ENCODE peak calls at places on chromosomes 7 and 10, in ten cellular contexts. I is transverse colon, R is HCT116, T is Peyer's patch, Z is NB4, V is GM12878, W is GM12891, J is adrenal gland, L is H54, Q is thyroid gland. N is an unnamed sample.

GRCh38 chr7:1468899-1469298 is 9.6 kb upstream of the MICALL2 start:
- DNase-seq in T (no peak), W (no peak), Z (no peak), J (no peak), I (no peak), L (no peak), Q (no peak), V (no peak), R (no peak), N (no peak)

GRCh38 chr7:23357190-23358093 is 58.3 kb downstream of the MALSU1 start:
- DNase-seq in J (no peak), R (peak; percentile 43), T (no peak), I (no peak), V (no peak), Z (peak; percentile 58), Q (no peak), W (no peak), L (peak; percentile 54), N (no peak)

GRCh38 chr7:151248191-151249033 is at the start of gene SMARCD3:
- DNase-seq in J (peak; percentile 69), W (no peak), L (no peak), T (peak; percentile 72), V (no peak), Q (peak; percentile 77), I (peak; percentile 54), R (no peak), Z (peak; percentile 73), N (peak; percentile 80)

GRCh38 chr10:46226232-46226631 is 60.6 kb upstream of the ANTXRL start:
- DNase-seq in J (no peak), L (no peak), Z (no peak), I (no peak), W (no peak), R (no peak), Q (no peak), T (no peak), V (no peak), N (peak; percentile 5)

GRCh38 chr7:123329988-123330643 is 130.3 kb upstream of the SLC13A1 start:
- DNase-seq in W (no peak), R (no peak), Q (no peak), T (no peak), J (no peak), Z (no peak), L (no peak), V (no peak), I (no peak), N (no peak)

GRCh38 chr7:156152380-156152779 is 340.1 kb upstream of the SHH start:
- DNase-seq in L (no peak), J (no peak), V (no peak), I (no peak), W (no peak), T (no peak), Q (no peak), Z (no peak), R (no peak), N (no peak)

GRCh38 chr10:116850058-116850611 is 836 bp downstream of the ENO4 start:
- DNase-seq in Z (no peak), T (no peak), I (no peak), V (no peak), J (no peak), L (no peak), W (no peak), R (no peak), Q (no peak), N (no peak)

GRCh38 chr10:35007858-35008301 is 82.3 kb downstream of the CUL2 start:
- DNase-seq in W (no peak), Q (no peak), J (no peak), I (no peak), R (no peak), L (no peak), Z (no peak), V (no peak), T (no peak), N (no peak)

GRCh38 chr7:95229301-95229700 is 95.0 kb downstream of the PON1 start:
- DNase-seq in V (no peak), L (no peak), R (no peak), Q (no peak), Z (peak; percentile 57), W (no peak), T (no peak), J (no peak), I (no peak), N (no peak)

GRCh38 chr7:19619122-19619521 is 89.7 kb downstream of the POLR1F start:
- DNase-seq in V (no peak), Q (no peak), I (no peak), R (peak; percentile 48), T (no peak), W (no peak), L (no peak), J (no peak), Z (peak; percentile 4), N (no peak)

GRCh38 chr10:101389986-101390531 is 36.1 kb downstream of the BTRC start:
- DNase-seq in T (no peak), V (no peak), Q (no peak), L (no peak), R (no peak), W (no peak), Z (no peak), I (no peak), J (no peak), N (no peak)

GRCh38 chr10:11793762-11794479 is 29.2 kb upstream of the PROSER2 start:
- DNase-seq in R (peak; percentile 86), J (no peak), Q (no peak), L (peak; percentile 94), Z (no peak), T (no peak), W (no peak), I (no peak), V (no peak), N (no peak)

GRCh38 chr7:12975387-12975786 is 288.0 kb downstream of the ARL4A start:
- DNase-seq in V (no peak), R (no peak), Z (no peak), Q (no peak), I (no peak), L (no peak), T (no peak), W (no peak), J (no peak), N (no peak)

GRCh38 chr7:12974451-12975166 is 287.2 kb downstream of the ARL4A start:
- DNase-seq in Q (no peak), L (no peak), I (no peak), J (no peak), T (no peak), V (no peak), W (no peak), Z (no peak), R (no peak), N (no peak)

GRCh38 chr7:12982178-12982577 is 294.7 kb downstream of the ARL4A start:
- DNase-seq in W (no peak), Z (no peak), R (no peak), T (no peak), Q (no peak), J (no peak), V (no peak), I (no peak), L (no peak), N (no peak)

GRCh38 chr7:12984117-12984516 is 296.7 kb downstream of the ARL4A start:
- DNase-seq in J (no peak), R (no peak), Q (no peak), W (no peak), I (no peak), Z (no peak), L (no peak), V (no peak), T (no peak), N (no peak)

DNA sequence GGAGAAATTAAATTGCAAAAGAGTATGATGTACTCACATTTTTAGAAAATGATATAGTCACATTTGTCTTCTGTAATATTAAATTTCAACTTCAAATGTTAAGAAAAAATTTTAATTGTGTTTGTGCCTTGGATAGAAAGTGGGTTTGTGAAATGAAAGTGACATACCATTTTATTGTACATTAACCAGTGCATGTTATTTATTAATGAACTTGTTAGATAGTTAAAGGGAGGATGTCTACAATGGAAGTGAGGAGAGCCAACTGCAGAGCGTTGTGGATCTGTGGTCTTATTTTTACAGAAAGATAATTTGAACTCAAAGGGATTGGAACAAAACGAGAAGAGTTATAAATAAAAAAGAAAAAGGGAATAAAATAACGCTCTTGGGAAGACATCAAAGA is 291.7 kb downstream of the ARL4A start:
- DNase-seq in L (no peak), J (no peak), V (no peak), R (no peak), I (no peak), W (no peak), Z (no peak), Q (no peak), T (no peak), N (no peak)
- TF ChIP-seq POLR2A in L (no peak), J (no peak), V (no peak), R (no peak), I (no peak), W (no peak), Z (no peak), Q (no peak), T (no peak), N (no peak)

GRCh38 chr7:3436746-3437145 is 135.7 kb downstream of the SDK1 start:
- DNase-seq in I (no peak), W (no peak), L (peak; percentile 57), J (no peak), Q (no peak), V (no peak), T (no peak), R (no peak), Z (no peak), N (no peak)
- TF ChIP-seq POLR2A in I (no peak), W (no peak), L (no peak), J (no peak), Q (no peak), V (no peak), T (no peak), R (no peak), Z (no peak), N (no peak)

GRCh38 chr10:90641731-90642130 is 216.1 kb downstream of the HTR7 start:
- DNase-seq in Z (no peak), T (no peak), V (no peak), Q (no peak), R (no peak), J (no peak), L (no peak), I (no peak), W (no peak), N (no peak)

GRCh38 chr10:90644165-90644564 is 213.7 kb downstream of the HTR7 start:
- DNase-seq in T (no peak), Z (no peak), L (no peak), I (no peak), R (no peak), Q (no peak), W (no peak), J (no peak), V (no peak), N (no peak)

GRCh38 chr10:90642136-90642535 is 215.7 kb downstream of the HTR7 start:
- DNase-seq in Z (no peak), I (no peak), V (no peak), T (no peak), W (no peak), J (no peak), L (no peak), R (no peak), Q (no peak), N (no peak)

GRCh38 chr10:90642650-90643049 is 215.2 kb downstream of the HTR7 start:
- DNase-seq in Q (no peak), J (no peak), W (no peak), V (no peak), R (no peak), T (no peak), I (no peak), Z (no peak), L (no peak), N (no peak)
- TF ChIP-seq POLR2A in Q (no peak), J (no peak), W (no peak), V (no peak), R (no peak), T (no peak), I (no peak), Z (no peak), L (no peak), N (no peak)

GRCh38 chr7:143382791-143383641 is 1.9 kb downstream of the ZYX start:
- DNase-seq in T (no peak), I (no peak), L (no peak), V (no peak), W (no peak), J (no peak), R (no peak), Z (no peak), Q (no peak), N (no peak)
- TF ChIP-seq POLR2A in T (no peak), I (no peak), L (no peak), V (no peak), W (no peak), J (no peak), R (no peak), Z (no peak), Q (no peak), N (no peak)